ENCODE peak calls at places on chromosomes 6 and 20, in seven cellular contexts. L, K, C, J, H, X and G are unnamed samples.
A peak's percentile ranks its signal among the peaks of the same experiment; 100 is the strongest.

GRCh38 chr20:25222461-25223178 is 25.3 kb upstream of the PYGB start:
- DNase-seq in L (no peak), K (no peak), C (no peak), J (no peak), H (no peak), X (no peak), G (no peak)

GRCh38 chr20:57782631-57783041 is 72.8 kb upstream of the PMEPA1 start:
- DNase-seq in L (no peak), K (no peak), C (no peak), J (peak; percentile 66), H (no peak), X (no peak), G (no peak)

GRCh38 chr20:23285536-23285935 is 65.1 kb upstream of the NXT1 start:
- DNase-seq in L (no peak), K (no peak), C (no peak), J (no peak), H (no peak), X (no peak), G (no peak)

GRCh38 chr6:137967689-137968467 is 100.8 kb downstream of the TNFAIP3 start:
- DNase-seq in L (no peak), K (no peak), C (no peak), J (no peak), H (no peak), X (no peak), G (no peak)

GRCh38 chr6:163750436-163751031 is 336.0 kb downstream of the QKI start:
- DNase-seq in L (no peak), K (no peak), C (no peak), J (no peak), H (no peak), X (peak; percentile 16), G (no peak)

GRCh38 chr6:147806697-147807096 is 298.2 kb downstream of the SAMD5 start:
- DNase-seq in L (no peak), K (no peak), C (no peak), J (no peak), H (no peak), X (no peak), G (no peak)

GRCh38 chr6:19028201-19028600 is 641.1 kb downstream of the RNF144B start:
- DNase-seq in L (no peak), K (no peak), C (no peak), J (no peak), H (no peak), X (no peak), G (no peak)

GRCh38 chr20:17558154-17558940 is 11.5 kb upstream of the DSTN start:
- DNase-seq in L (no peak), K (no peak), C (peak; percentile 67), J (peak; percentile 81), H (no peak), X (no peak), G (no peak)

GRCh38 chr6:52517502-52518278 is 59.2 kb downstream of the TRAM2 start:
- DNase-seq in L (peak; percentile 49), K (peak; percentile 64), C (peak; percentile 92), J (peak; percentile 94), H (peak; percentile 55), X (no peak), G (no peak)

GRCh38 chr20:29326376-29327070 is 1930.9 kb upstream of the DEFB115 start:
- DNase-seq in L (no peak), K (no peak), C (no peak), J (no peak), H (no peak), X (no peak), G (no peak)

GRCh38 chr6:148395583-148396101 is 53.0 kb downstream of the SASH1 start:
- DNase-seq in L (no peak), K (no peak), C (no peak), J (no peak), H (no peak), X (no peak), G (no peak)

GRCh38 chr6:106197441-106197840 is 111.3 kb downstream of the PRDM1 start:
- DNase-seq in L (no peak), K (no peak), C (no peak), J (no peak), H (no peak), X (peak; percentile 22), G (no peak)

GRCh38 chr6:165767228-165767627 is 104.2 kb upstream of the PDE10A start:
- DNase-seq in L (no peak), K (no peak), C (no peak), J (no peak), H (no peak), X (no peak), G (no peak)

GRCh38 chr6:44925100-44925739 is 402.9 kb upstream of the RUNX2 start:
- DNase-seq in L (no peak), K (no peak), C (no peak), J (no peak), H (no peak), X (peak; percentile 27), G (no peak)

GRCh38 chr6:32109114-32109764 is at the start of gene TNXB:
- DNase-seq in L (no peak), K (no peak), C (peak; percentile 74), J (peak; percentile 78), H (no peak), X (no peak), G (no peak)

GRCh38 chr20:24963672-24964517 is 14.8 kb downstream of the CST7 start:
- DNase-seq in L (no peak), K (no peak), C (no peak), J (no peak), H (no peak), X (no peak), G (no peak)

GRCh38 chr20:64184795-64185194 is 20.5 kb downstream of the MYT1 start:
- DNase-seq in L (no peak), K (no peak), C (no peak), J (no peak), H (no peak), X (no peak), G (no peak)

GRCh38 chr6:87342829-87343228 is 1.8 kb upstream of the C6orf163 start:
- DNase-seq in L (no peak), K (no peak), C (no peak), J (no peak), H (no peak), X (no peak), G (no peak)

GRCh38 chr6:113858067-113858604 is 991 bp downstream of the MARCKS start:
- DNase-seq in L (peak; percentile 69), K (peak; percentile 77), C (peak; percentile 48), J (no peak), H (peak; percentile 47), X (no peak), G (no peak)

GRCh38 chr20:17643531-17644188 is 38.4 kb downstream of the RRBP1 start:
- DNase-seq in L (no peak), K (no peak), C (no peak), J (peak; percentile 72), H (no peak), X (no peak), G (no peak)

GRCh38 chr20:25023316-25023715 is 30.8 kb upstream of the APMAP start:
- DNase-seq in L (no peak), K (peak; percentile 27), C (no peak), J (peak; percentile 48), H (no peak), X (no peak), G (no peak)

GRCh38 chr6:116229287-116229913 is 24.5 kb downstream of the TSPYL4 start:
- DNase-seq in L (peak; percentile 92), K (peak; percentile 53), C (peak; percentile 87), J (peak; percentile 92), H (peak; percentile 77), X (no peak), G (no peak)

GRCh38 chr6:139939189-139939979 is 564.9 kb upstream of the CITED2 start:
- DNase-seq in L (peak; percentile 67), K (no peak), C (no peak), J (no peak), H (no peak), X (no peak), G (no peak)

GRCh38 chr6:92231220-92231701 is 1188.1 kb downstream of the EPHA7 start:
- DNase-seq in L (peak; percentile 36), K (no peak), C (no peak), J (no peak), H (no peak), X (no peak), G (no peak)

GRCh38 chr6:143301204-143301603 is 149.3 kb downstream of the ADAT2 start:
- DNase-seq in L (peak; percentile 8), K (no peak), C (no peak), J (no peak), H (no peak), X (no peak), G (no peak)

GRCh38 chr6:169983651-169984050 is 232.2 kb downstream of the ERMARD start:
- DNase-seq in L (no peak), K (peak; percentile 31), C (no peak), J (peak; percentile 65), H (no peak), X (no peak), G (no peak)
- H3K9me3 ChIP-seq in L (no peaks in the 10 kb centered on the region), K (no peaks in the 10 kb centered on the region), C (no peaks in the 10 kb centered on the region), J (no peaks in the 10 kb centered on the region), H (no peaks in the 10 kb centered on the region), X (no peaks in the 10 kb centered on the region), G (no peaks in the 10 kb centered on the region)

GRCh38 chr20:50187403-50188051 is 3.1 kb upstream of the CEBPB start:
- DNase-seq in L (no peak), K (peak; percentile 54), C (peak; percentile 59), J (no peak), H (no peak), X (no peak), G (no peak)

GRCh38 chr20:50185426-50185825 is 5.2 kb upstream of the CEBPB start:
- DNase-seq in L (no peak), K (no peak), C (no peak), J (no peak), H (no peak), X (no peak), G (no peak)

GRCh38 chr20:50186987-50187402 is 3.6 kb upstream of the CEBPB start:
- DNase-seq in L (no peak), K (peak; percentile 37), C (no peak), J (no peak), H (no peak), X (no peak), G (no peak)

GRCh38 chr20:50188287-50188688 is 2.3 kb upstream of the CEBPB start:
- DNase-seq in L (no peak), K (no peak), C (no peak), J (no peak), H (no peak), X (no peak), G (no peak)

GRCh38 chr20:50186151-50186885 is 4.3 kb upstream of the CEBPB start:
- DNase-seq in L (peak; percentile 92), K (peak; percentile 93), C (peak; percentile 94), J (peak; percentile 98), H (peak; percentile 99), X (peak; percentile 93), G (peak; percentile 90)
- H3K4me3 ChIP-seq in L (no peak overlapping the region), K (no peak overlapping the region), C (no peak overlapping the region), J (no peak overlapping the region), H (no peak overlapping the region), X (no peak overlapping the region), G (no peak overlapping the region)

GRCh38 chr20:34915749-34916455 is 39.5 kb downstream of the ACSS2 start:
- DNase-seq in L (no peak), K (no peak), C (no peak), J (no peak), H (no peak), X (no peak), G (no peak)
- H3K4me1 ChIP-seq in L (no peaks in the 10 kb centered on the region), K (peaks cover 21% of the 10 kb centered on the region), C (no peaks in the 10 kb centered on the region), J (no peaks in the 10 kb centered on the region), H (peaks cover 2% of the 10 kb centered on the region), X (peaks cover 11% of the 10 kb centered on the region), G (peaks cover 12% of the 10 kb centered on the region)

DNA sequence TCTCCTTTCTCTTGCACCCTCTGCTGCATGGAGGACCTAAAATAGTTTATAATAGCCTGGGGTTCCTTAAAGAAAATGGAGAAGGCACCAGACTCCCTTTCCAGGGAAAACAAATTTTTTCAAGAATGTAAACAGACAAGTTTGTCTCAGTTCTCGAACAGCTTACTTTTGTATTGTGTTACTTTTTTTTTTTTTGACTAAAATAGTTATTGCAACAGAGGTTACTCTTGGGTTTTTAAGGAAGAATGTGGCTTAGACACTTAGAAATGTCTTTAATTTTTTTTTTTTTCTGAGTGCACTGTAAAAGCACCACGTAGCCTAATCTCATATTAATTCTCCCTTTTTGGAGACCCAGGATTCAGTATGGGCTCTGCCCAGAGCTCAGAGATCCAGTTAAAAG is 148.7 kb upstream of the CARMIL1 start:
- DNase-seq in L (no peak), K (no peak), C (no peak), J (no peak), H (no peak), X (no peak), G (no peak)
- H3K9me3 ChIP-seq in L (peaks cover 20% of the 10 kb centered on the region), K (no peaks in the 10 kb centered on the region), C (no peaks in the 10 kb centered on the region), J (no peaks in the 10 kb centered on the region), H (no peaks in the 10 kb centered on the region), X (no peaks in the 10 kb centered on the region), G (no peaks in the 10 kb centered on the region)